ENCODE peak calls at places on chromosomes 2 and 18, in six cellular contexts. One of them, this sample, is unnamed.

GRCh38 chr2:223815186-223815883 is 22.0 kb downstream of the AP1S3 start:
- DNase-seq in thyroid gland: no peak
- DNase-seq in body of pancreas: peak; percentile 26
- DNase-seq in NB4: no peak
- DNase-seq in transverse colon: no peak
- DNase-seq in breast epithelium: no peak
- DNase-seq in this sample: no peak

GRCh38 chr2:150309681-150310080 is 177.8 kb downstream of the RND3 start:
- DNase-seq in thyroid gland: no peak
- DNase-seq in body of pancreas: no peak
- DNase-seq in NB4: no peak
- DNase-seq in transverse colon: peak; percentile 75
- DNase-seq in breast epithelium: no peak
- DNase-seq in this sample: peak; percentile 74

GRCh38 chr2:29920631-29921559 is 491 bp downstream of the ALK start:
- DNase-seq in thyroid gland: peak; percentile 8
- DNase-seq in body of pancreas: peak; percentile 3
- DNase-seq in NB4: no peak
- DNase-seq in transverse colon: no peak
- DNase-seq in breast epithelium: no peak
- DNase-seq in this sample: no peak

GRCh38 chr2:3652896-3653625 is 4.9 kb upstream of the ALLC start:
- DNase-seq in thyroid gland: no peak
- DNase-seq in body of pancreas: no peak
- DNase-seq in NB4: no peak
- DNase-seq in transverse colon: no peak
- DNase-seq in breast epithelium: no peak
- DNase-seq in this sample: no peak

GRCh38 chr2:128305555-128306080 is 13.1 kb downstream of the HS6ST1 start:
- DNase-seq in thyroid gland: no peak
- DNase-seq in body of pancreas: peak; percentile 46
- DNase-seq in NB4: peak; percentile 52
- DNase-seq in transverse colon: no peak
- DNase-seq in breast epithelium: no peak
- DNase-seq in this sample: no peak

GRCh38 chr2:39370101-39370500 is 67.0 kb downstream of the MAP4K3 start:
- DNase-seq in thyroid gland: no peak
- DNase-seq in body of pancreas: no peak
- DNase-seq in NB4: no peak
- DNase-seq in transverse colon: no peak
- DNase-seq in breast epithelium: no peak
- DNase-seq in this sample: no peak

GRCh38 chr18:68449292-68449691 is 265.6 kb downstream of the TMX3 start:
- DNase-seq in thyroid gland: no peak
- DNase-seq in body of pancreas: no peak
- DNase-seq in NB4: no peak
- DNase-seq in transverse colon: no peak
- DNase-seq in breast epithelium: no peak
- DNase-seq in this sample: no peak

GRCh38 chr2:8259841-8260178 is 422.0 kb upstream of the ID2 start:
- DNase-seq in thyroid gland: no peak
- DNase-seq in body of pancreas: no peak
- DNase-seq in NB4: no peak
- DNase-seq in transverse colon: no peak
- DNase-seq in breast epithelium: no peak
- DNase-seq in this sample: no peak

GRCh38 chr2:143263045-143263625 is 133.9 kb downstream of the ARHGAP15 start:
- DNase-seq in thyroid gland: no peak
- DNase-seq in body of pancreas: no peak
- DNase-seq in NB4: no peak
- DNase-seq in transverse colon: no peak
- DNase-seq in breast epithelium: no peak
- DNase-seq in this sample: no peak

GRCh38 chr2:171390941-171391516 is 42.8 kb downstream of the METTL8 start:
- DNase-seq in thyroid gland: no peak
- DNase-seq in body of pancreas: no peak
- DNase-seq in NB4: peak; percentile 73
- DNase-seq in transverse colon: no peak
- DNase-seq in breast epithelium: no peak
- DNase-seq in this sample: no peak

GRCh38 chr2:88059979-88060906 is 4.7 kb upstream of the KRCC1 start:
- DNase-seq in thyroid gland: no peak
- DNase-seq in body of pancreas: peak; percentile 18
- DNase-seq in NB4: peak; percentile 63
- DNase-seq in transverse colon: no peak
- DNase-seq in breast epithelium: no peak
- DNase-seq in this sample: no peak

GRCh38 chr18:28466213-28466612 is 289.3 kb upstream of the CDH2 start:
- DNase-seq in thyroid gland: no peak
- DNase-seq in body of pancreas: no peak
- DNase-seq in NB4: no peak
- DNase-seq in transverse colon: no peak
- DNase-seq in breast epithelium: no peak
- DNase-seq in this sample: no peak

GRCh38 chr18:49848115-49848514 is 34.8 kb upstream of the ACAA2 start:
- DNase-seq in thyroid gland: no peak
- DNase-seq in body of pancreas: no peak
- DNase-seq in NB4: no peak
- DNase-seq in transverse colon: no peak
- DNase-seq in breast epithelium: no peak
- DNase-seq in this sample: no peak

GRCh38 chr2:197255550-197255949 is 55.0 kb downstream of the ANKRD44 start:
- DNase-seq in thyroid gland: peak; percentile 10
- DNase-seq in body of pancreas: peak; percentile 62
- DNase-seq in NB4: peak; percentile 98
- DNase-seq in transverse colon: peak; percentile 75
- DNase-seq in breast epithelium: no peak
- DNase-seq in this sample: peak; percentile 52

GRCh38 chr18:159037-159652 is 788 bp downstream of the USP14 start:
- DNase-seq in thyroid gland: no peak
- DNase-seq in body of pancreas: no peak
- DNase-seq in NB4: peak; percentile 21
- DNase-seq in transverse colon: no peak
- DNase-seq in breast epithelium: no peak
- DNase-seq in this sample: no peak

GRCh38 chr2:171386627-171387026 is 47.2 kb downstream of the METTL8 start:
- DNase-seq in thyroid gland: peak; percentile 6
- DNase-seq in body of pancreas: no peak
- DNase-seq in NB4: no peak
- DNase-seq in transverse colon: no peak
- DNase-seq in breast epithelium: no peak
- DNase-seq in this sample: no peak

GRCh38 chr2:148532049-148532428 is 112.5 kb upstream of the EPC2 start:
- DNase-seq in thyroid gland: no peak
- DNase-seq in body of pancreas: no peak
- DNase-seq in NB4: no peak
- DNase-seq in transverse colon: no peak
- DNase-seq in breast epithelium: no peak
- DNase-seq in this sample: no peak
- TF ChIP-seq POLR2A in thyroid gland: no peak
- TF ChIP-seq POLR2A in body of pancreas: no peak
- TF ChIP-seq POLR2A in NB4: no peak
- TF ChIP-seq POLR2A in transverse colon: no peak
- TF ChIP-seq POLR2A in breast epithelium: no peak
- TF ChIP-seq POLR2A in this sample: no peak

DNA sequence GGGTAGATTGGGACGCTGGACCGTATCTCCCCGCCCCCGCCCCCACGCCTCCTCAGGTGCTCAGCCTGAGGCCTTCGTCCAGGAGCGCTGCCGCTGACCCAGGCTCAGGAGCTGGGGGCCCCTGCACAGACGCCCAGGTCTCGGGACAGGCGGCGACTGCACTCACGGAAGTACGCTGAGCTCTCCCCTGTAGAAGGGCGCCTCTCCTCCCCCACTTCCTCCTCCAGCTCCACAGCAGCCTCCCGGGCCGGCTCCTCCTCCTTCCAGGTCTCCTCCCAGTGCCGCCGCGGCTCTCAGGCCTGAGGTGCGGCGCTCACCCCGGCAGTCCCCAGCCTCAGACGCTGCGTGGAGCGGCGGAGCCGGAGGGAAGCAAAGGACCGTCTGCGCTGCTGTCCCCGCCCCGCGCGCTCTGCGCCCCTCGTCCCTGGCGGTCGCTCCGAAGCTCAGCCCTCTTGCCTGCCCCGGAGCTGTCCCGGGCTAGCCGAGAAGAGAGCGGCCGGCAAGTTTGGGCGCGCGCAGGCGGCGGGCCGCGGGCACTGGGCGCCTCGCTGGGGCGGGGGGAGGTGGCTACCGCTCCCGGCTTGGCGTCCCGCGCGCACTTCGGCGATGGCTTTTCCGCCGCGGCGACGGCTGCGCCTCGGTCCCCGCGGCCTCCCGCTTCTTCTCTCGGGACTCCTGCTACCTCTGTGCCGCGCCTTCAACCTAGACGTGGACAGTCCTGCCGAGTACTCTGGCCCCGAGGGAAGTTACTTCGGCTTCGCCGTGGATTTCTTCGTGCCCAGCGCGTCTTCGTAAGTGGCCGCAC is at the start of gene ITGAV:
- DNase-seq in thyroid gland: peak; percentile 97
- DNase-seq in body of pancreas: peak; percentile 96
- DNase-seq in NB4: peak; percentile 98
- DNase-seq in transverse colon: peak; percentile 95
- DNase-seq in breast epithelium: peak; percentile 88
- DNase-seq in this sample: peak; percentile 84
- TF ChIP-seq POLR2A in thyroid gland: peak; percentile 100
- TF ChIP-seq POLR2A in body of pancreas: peak; percentile 98
- TF ChIP-seq POLR2A in NB4: peak; percentile 78
- TF ChIP-seq POLR2A in transverse colon: peak; percentile 97
- TF ChIP-seq POLR2A in breast epithelium: peak; percentile 78
- TF ChIP-seq POLR2A in this sample: peak; percentile 95

GRCh38 chr2:201257941-201258665 is 2.2 kb upstream of the CASP8 start:
- DNase-seq in thyroid gland: peak; percentile 92
- DNase-seq in body of pancreas: peak; percentile 83
- DNase-seq in NB4: peak; percentile 95
- DNase-seq in transverse colon: peak; percentile 92
- DNase-seq in breast epithelium: peak; percentile 85
- DNase-seq in this sample: peak; percentile 81
- TF ChIP-seq POLR2A in thyroid gland: peak; percentile 47
- TF ChIP-seq POLR2A in body of pancreas: no peak
- TF ChIP-seq POLR2A in NB4: peak; percentile 33
- TF ChIP-seq POLR2A in transverse colon: peak; percentile 62
- TF ChIP-seq POLR2A in breast epithelium: no peak
- TF ChIP-seq POLR2A in this sample: peak; percentile 64

GRCh38 chr2:232876071-232876977 is 6.3 kb downstream of the SNORC start:
- DNase-seq in thyroid gland: peak; percentile 23
- DNase-seq in body of pancreas: peak; percentile 11
- DNase-seq in NB4: no peak
- DNase-seq in transverse colon: peak; percentile 59
- DNase-seq in breast epithelium: no peak
- DNase-seq in this sample: no peak
- TF ChIP-seq POLR2A in thyroid gland: no peak
- TF ChIP-seq POLR2A in body of pancreas: no peak
- TF ChIP-seq POLR2A in NB4: no peak
- TF ChIP-seq POLR2A in transverse colon: peak; percentile 64
- TF ChIP-seq POLR2A in breast epithelium: no peak
- TF ChIP-seq POLR2A in this sample: peak; percentile 70

GRCh38 chr18:46343456-46343855 is 239.3 kb downstream of the HAUS1 start:
- DNase-seq in thyroid gland: no peak
- DNase-seq in body of pancreas: no peak
- DNase-seq in NB4: no peak
- DNase-seq in transverse colon: no peak
- DNase-seq in breast epithelium: no peak
- DNase-seq in this sample: no peak
- TF ChIP-seq POLR2A in thyroid gland: no peak
- TF ChIP-seq POLR2A in body of pancreas: no peak
- TF ChIP-seq POLR2A in NB4: no peak
- TF ChIP-seq POLR2A in transverse colon: no peak
- TF ChIP-seq POLR2A in breast epithelium: no peak
- TF ChIP-seq POLR2A in this sample: no peak